ENCODE peak calls at places on chromosomes 11 and 22, in ten cellular contexts. One of them, this sample, is unnamed.

GRCh38 chr11:62881579-62882427 is 1.1 kb downstream of the SLC3A2 start:
- DNase-seq in CD4-positive, alpha-beta T cell: no peak
- DNase-seq in germinal center: peak
- DNase-seq in WTC11: peak
- DNase-seq in NCI-H1417: peak
- DNase-seq in iPS-NIHi11: no peak
- DNase-seq in T47D: peak
- DNase-seq in SK-MEL-5: peak
- DNase-seq in activated CD4-positive, alpha-beta T cell treated with anti-CD3 and anti-CD28 coated beads, Interleukin-2, amount 10 ng/mL, durations not matched to agents 7 days and 5 days: peak
- DNase-seq in activated CD8-positive, alpha-beta memory T cell treated with anti-CD3 and anti-CD28 coated beads, Interleukin-2, amount 10 ng/mL, durations not matched to agents 7 days and 5 days: peak
- DNase-seq in this sample: peak

GRCh38 chr11:70078095-70078795 is at the start of gene ANO1:
- DNase-seq in CD4-positive, alpha-beta T cell: no peak
- DNase-seq in T47D: peak
- DNase-seq in activated CD8-positive, alpha-beta memory T cell treated with anti-CD3 and anti-CD28 coated beads, Interleukin-2, amount 10 ng/mL, durations not matched to agents 7 days and 5 days: no peak
- DNase-seq in germinal center: no peak
- DNase-seq in iPS-NIHi11: peak
- DNase-seq in NCI-H1417: no peak
- DNase-seq in activated CD4-positive, alpha-beta T cell treated with anti-CD3 and anti-CD28 coated beads, Interleukin-2, amount 10 ng/mL, durations not matched to agents 7 days and 5 days: no peak
- DNase-seq in SK-MEL-5: no peak
- DNase-seq in WTC11: peak
- DNase-seq in this sample: no peak

GRCh38 chr11:71171024-71171423 is 81.4 kb downstream of the SHANK2 start:
- DNase-seq in SK-MEL-5: no peak
- DNase-seq in iPS-NIHi11: no peak
- DNase-seq in CD4-positive, alpha-beta T cell: no peak
- DNase-seq in germinal center: no peak
- DNase-seq in T47D: no peak
- DNase-seq in activated CD4-positive, alpha-beta T cell treated with anti-CD3 and anti-CD28 coated beads, Interleukin-2, amount 10 ng/mL, durations not matched to agents 7 days and 5 days: no peak
- DNase-seq in WTC11: no peak
- DNase-seq in NCI-H1417: no peak
- DNase-seq in activated CD8-positive, alpha-beta memory T cell treated with anti-CD3 and anti-CD28 coated beads, Interleukin-2, amount 10 ng/mL, durations not matched to agents 7 days and 5 days: no peak
- DNase-seq in this sample: no peak

GRCh38 chr11:72705442-72706365 is 31.5 kb upstream of the PDE2A start:
- DNase-seq in SK-MEL-5: no peak
- DNase-seq in activated CD4-positive, alpha-beta T cell treated with anti-CD3 and anti-CD28 coated beads, Interleukin-2, amount 10 ng/mL, durations not matched to agents 7 days and 5 days: no peak
- DNase-seq in T47D: no peak
- DNase-seq in activated CD8-positive, alpha-beta memory T cell treated with anti-CD3 and anti-CD28 coated beads, Interleukin-2, amount 10 ng/mL, durations not matched to agents 7 days and 5 days: no peak
- DNase-seq in CD4-positive, alpha-beta T cell: no peak
- DNase-seq in NCI-H1417: no peak
- DNase-seq in iPS-NIHi11: peak
- DNase-seq in WTC11: no peak
- DNase-seq in germinal center: no peak
- DNase-seq in this sample: no peak

GRCh38 chr22:22403306-22403705 is 105.2 kb downstream of the ZNF280B start:
- DNase-seq in germinal center: no peak
- DNase-seq in activated CD4-positive, alpha-beta T cell treated with anti-CD3 and anti-CD28 coated beads, Interleukin-2, amount 10 ng/mL, durations not matched to agents 7 days and 5 days: no peak
- DNase-seq in WTC11: no peak
- DNase-seq in CD4-positive, alpha-beta T cell: no peak
- DNase-seq in SK-MEL-5: no peak
- DNase-seq in iPS-NIHi11: no peak
- DNase-seq in activated CD8-positive, alpha-beta memory T cell treated with anti-CD3 and anti-CD28 coated beads, Interleukin-2, amount 10 ng/mL, durations not matched to agents 7 days and 5 days: no peak
- DNase-seq in T47D: no peak
- DNase-seq in NCI-H1417: no peak
- DNase-seq in this sample: no peak

GRCh38 chr11:15815246-15816209 is 540.8 kb downstream of the SOX6 start:
- DNase-seq in activated CD8-positive, alpha-beta memory T cell treated with anti-CD3 and anti-CD28 coated beads, Interleukin-2, amount 10 ng/mL, durations not matched to agents 7 days and 5 days: no peak
- DNase-seq in SK-MEL-5: peak
- DNase-seq in activated CD4-positive, alpha-beta T cell treated with anti-CD3 and anti-CD28 coated beads, Interleukin-2, amount 10 ng/mL, durations not matched to agents 7 days and 5 days: no peak
- DNase-seq in germinal center: no peak
- DNase-seq in CD4-positive, alpha-beta T cell: no peak
- DNase-seq in T47D: no peak
- DNase-seq in NCI-H1417: no peak
- DNase-seq in iPS-NIHi11: no peak
- DNase-seq in WTC11: no peak
- DNase-seq in this sample: no peak

GRCh38 chr22:49767355-49768062 is 60.2 kb downstream of the BRD1 start:
- DNase-seq in CD4-positive, alpha-beta T cell: peak
- DNase-seq in SK-MEL-5: peak
- DNase-seq in NCI-H1417: peak
- DNase-seq in WTC11: peak
- DNase-seq in activated CD8-positive, alpha-beta memory T cell treated with anti-CD3 and anti-CD28 coated beads, Interleukin-2, amount 10 ng/mL, durations not matched to agents 7 days and 5 days: no peak
- DNase-seq in germinal center: peak
- DNase-seq in T47D: peak
- DNase-seq in activated CD4-positive, alpha-beta T cell treated with anti-CD3 and anti-CD28 coated beads, Interleukin-2, amount 10 ng/mL, durations not matched to agents 7 days and 5 days: peak
- DNase-seq in iPS-NIHi11: peak
- DNase-seq in this sample: peak

GRCh38 chr11:28860898-28861297 is 752.7 kb downstream of the METTL15 start:
- DNase-seq in activated CD4-positive, alpha-beta T cell treated with anti-CD3 and anti-CD28 coated beads, Interleukin-2, amount 10 ng/mL, durations not matched to agents 7 days and 5 days: no peak
- DNase-seq in germinal center: no peak
- DNase-seq in T47D: no peak
- DNase-seq in activated CD8-positive, alpha-beta memory T cell treated with anti-CD3 and anti-CD28 coated beads, Interleukin-2, amount 10 ng/mL, durations not matched to agents 7 days and 5 days: no peak
- DNase-seq in NCI-H1417: no peak
- DNase-seq in CD4-positive, alpha-beta T cell: no peak
- DNase-seq in SK-MEL-5: peak
- DNase-seq in WTC11: no peak
- DNase-seq in iPS-NIHi11: no peak
- DNase-seq in this sample: no peak

GRCh38 chr22:30251661-30252226 is 5.2 kb upstream of the LIF start:
- DNase-seq in CD4-positive, alpha-beta T cell: no peak
- DNase-seq in germinal center: no peak
- DNase-seq in activated CD4-positive, alpha-beta T cell treated with anti-CD3 and anti-CD28 coated beads, Interleukin-2, amount 10 ng/mL, durations not matched to agents 7 days and 5 days: no peak
- DNase-seq in WTC11: no peak
- DNase-seq in SK-MEL-5: no peak
- DNase-seq in NCI-H1417: peak
- DNase-seq in iPS-NIHi11: no peak
- DNase-seq in T47D: no peak
- DNase-seq in activated CD8-positive, alpha-beta memory T cell treated with anti-CD3 and anti-CD28 coated beads, Interleukin-2, amount 10 ng/mL, durations not matched to agents 7 days and 5 days: no peak
- DNase-seq in this sample: no peak

GRCh38 chr11:1044160-1044559 is 7.6 kb upstream of the MUC6 start:
- DNase-seq in NCI-H1417: no peak
- DNase-seq in WTC11: no peak
- DNase-seq in iPS-NIHi11: no peak
- DNase-seq in activated CD4-positive, alpha-beta T cell treated with anti-CD3 and anti-CD28 coated beads, Interleukin-2, amount 10 ng/mL, durations not matched to agents 7 days and 5 days: no peak
- DNase-seq in activated CD8-positive, alpha-beta memory T cell treated with anti-CD3 and anti-CD28 coated beads, Interleukin-2, amount 10 ng/mL, durations not matched to agents 7 days and 5 days: no peak
- DNase-seq in germinal center: no peak
- DNase-seq in T47D: no peak
- DNase-seq in CD4-positive, alpha-beta T cell: no peak
- DNase-seq in SK-MEL-5: no peak
- DNase-seq in this sample: no peak

GRCh38 chr11:45193695-45194094 is 47.3 kb downstream of the PRDM11 start:
- DNase-seq in CD4-positive, alpha-beta T cell: no peak
- DNase-seq in WTC11: no peak
- DNase-seq in T47D: no peak
- DNase-seq in iPS-NIHi11: no peak
- DNase-seq in SK-MEL-5: no peak
- DNase-seq in germinal center: no peak
- DNase-seq in activated CD8-positive, alpha-beta memory T cell treated with anti-CD3 and anti-CD28 coated beads, Interleukin-2, amount 10 ng/mL, durations not matched to agents 7 days and 5 days: no peak
- DNase-seq in NCI-H1417: peak
- DNase-seq in activated CD4-positive, alpha-beta T cell treated with anti-CD3 and anti-CD28 coated beads, Interleukin-2, amount 10 ng/mL, durations not matched to agents 7 days and 5 days: no peak
- DNase-seq in this sample: no peak

GRCh38 chr11:112270551-112271180 is 10.0 kb upstream of the PLET1 start:
- DNase-seq in T47D: peak
- DNase-seq in CD4-positive, alpha-beta T cell: no peak
- DNase-seq in germinal center: no peak
- DNase-seq in activated CD4-positive, alpha-beta T cell treated with anti-CD3 and anti-CD28 coated beads, Interleukin-2, amount 10 ng/mL, durations not matched to agents 7 days and 5 days: no peak
- DNase-seq in iPS-NIHi11: peak
- DNase-seq in activated CD8-positive, alpha-beta memory T cell treated with anti-CD3 and anti-CD28 coated beads, Interleukin-2, amount 10 ng/mL, durations not matched to agents 7 days and 5 days: no peak
- DNase-seq in SK-MEL-5: no peak
- DNase-seq in WTC11: peak
- DNase-seq in NCI-H1417: no peak
- DNase-seq in this sample: no peak

GRCh38 chr11:104581246-104581980 is 316.8 kb downstream of the CASP12 start:
- DNase-seq in activated CD4-positive, alpha-beta T cell treated with anti-CD3 and anti-CD28 coated beads, Interleukin-2, amount 10 ng/mL, durations not matched to agents 7 days and 5 days: no peak
- DNase-seq in iPS-NIHi11: peak
- DNase-seq in CD4-positive, alpha-beta T cell: no peak
- DNase-seq in NCI-H1417: peak
- DNase-seq in WTC11: no peak
- DNase-seq in T47D: no peak
- DNase-seq in activated CD8-positive, alpha-beta memory T cell treated with anti-CD3 and anti-CD28 coated beads, Interleukin-2, amount 10 ng/mL, durations not matched to agents 7 days and 5 days: no peak
- DNase-seq in SK-MEL-5: peak
- DNase-seq in germinal center: no peak
- DNase-seq in this sample: no peak

GRCh38 chr11:34790620-34791019 is 125.6 kb downstream of the APIP start:
- DNase-seq in activated CD4-positive, alpha-beta T cell treated with anti-CD3 and anti-CD28 coated beads, Interleukin-2, amount 10 ng/mL, durations not matched to agents 7 days and 5 days: no peak
- DNase-seq in iPS-NIHi11: no peak
- DNase-seq in CD4-positive, alpha-beta T cell: no peak
- DNase-seq in NCI-H1417: no peak
- DNase-seq in SK-MEL-5: peak
- DNase-seq in WTC11: no peak
- DNase-seq in activated CD8-positive, alpha-beta memory T cell treated with anti-CD3 and anti-CD28 coated beads, Interleukin-2, amount 10 ng/mL, durations not matched to agents 7 days and 5 days: no peak
- DNase-seq in T47D: peak
- DNase-seq in germinal center: no peak
- DNase-seq in this sample: no peak

GRCh38 chr11:117186431-117186761 is 7.9 kb downstream of the SIDT2 start:
- DNase-seq in germinal center: no peak
- DNase-seq in activated CD4-positive, alpha-beta T cell treated with anti-CD3 and anti-CD28 coated beads, Interleukin-2, amount 10 ng/mL, durations not matched to agents 7 days and 5 days: no peak
- DNase-seq in SK-MEL-5: no peak
- DNase-seq in activated CD8-positive, alpha-beta memory T cell treated with anti-CD3 and anti-CD28 coated beads, Interleukin-2, amount 10 ng/mL, durations not matched to agents 7 days and 5 days: no peak
- DNase-seq in NCI-H1417: no peak
- DNase-seq in WTC11: no peak
- DNase-seq in CD4-positive, alpha-beta T cell: no peak
- DNase-seq in iPS-NIHi11: no peak
- DNase-seq in T47D: no peak
- DNase-seq in this sample: no peak

GRCh38 chr22:34096770-34097169 is 176.5 kb upstream of the LARGE1 start:
- DNase-seq in CD4-positive, alpha-beta T cell: no peak
- DNase-seq in activated CD8-positive, alpha-beta memory T cell treated with anti-CD3 and anti-CD28 coated beads, Interleukin-2, amount 10 ng/mL, durations not matched to agents 7 days and 5 days: no peak
- DNase-seq in germinal center: no peak
- DNase-seq in iPS-NIHi11: no peak
- DNase-seq in SK-MEL-5: no peak
- DNase-seq in activated CD4-positive, alpha-beta T cell treated with anti-CD3 and anti-CD28 coated beads, Interleukin-2, amount 10 ng/mL, durations not matched to agents 7 days and 5 days: no peak
- DNase-seq in WTC11: no peak
- DNase-seq in T47D: no peak
- DNase-seq in NCI-H1417: no peak
- DNase-seq in this sample: no peak

GRCh38 chr11:16831281-16832192 is 93.1 kb downstream of the C11orf58 start:
- DNase-seq in germinal center: no peak
- DNase-seq in CD4-positive, alpha-beta T cell: no peak
- DNase-seq in activated CD4-positive, alpha-beta T cell treated with anti-CD3 and anti-CD28 coated beads, Interleukin-2, amount 10 ng/mL, durations not matched to agents 7 days and 5 days: no peak
- DNase-seq in SK-MEL-5: no peak
- DNase-seq in WTC11: no peak
- DNase-seq in activated CD8-positive, alpha-beta memory T cell treated with anti-CD3 and anti-CD28 coated beads, Interleukin-2, amount 10 ng/mL, durations not matched to agents 7 days and 5 days: no peak
- DNase-seq in iPS-NIHi11: no peak
- DNase-seq in NCI-H1417: no peak
- DNase-seq in T47D: no peak
- DNase-seq in this sample: no peak

GRCh38 chr22:36277482-36278291 is 24.8 kb downstream of the APOL1 start:
- DNase-seq in WTC11: peak
- DNase-seq in germinal center: peak
- DNase-seq in SK-MEL-5: peak
- DNase-seq in NCI-H1417: peak
- DNase-seq in T47D: peak
- DNase-seq in activated CD8-positive, alpha-beta memory T cell treated with anti-CD3 and anti-CD28 coated beads, Interleukin-2, amount 10 ng/mL, durations not matched to agents 7 days and 5 days: peak
- DNase-seq in CD4-positive, alpha-beta T cell: peak
- DNase-seq in iPS-NIHi11: peak
- DNase-seq in activated CD4-positive, alpha-beta T cell treated with anti-CD3 and anti-CD28 coated beads, Interleukin-2, amount 10 ng/mL, durations not matched to agents 7 days and 5 days: peak
- DNase-seq in this sample: peak

GRCh38 chr11:131693756-131694155 is 323.3 kb downstream of the NTM start:
- DNase-seq in iPS-NIHi11: no peak
- DNase-seq in SK-MEL-5: no peak
- DNase-seq in CD4-positive, alpha-beta T cell: no peak
- DNase-seq in NCI-H1417: peak
- DNase-seq in WTC11: no peak
- DNase-seq in activated CD4-positive, alpha-beta T cell treated with anti-CD3 and anti-CD28 coated beads, Interleukin-2, amount 10 ng/mL, durations not matched to agents 7 days and 5 days: no peak
- DNase-seq in T47D: peak
- DNase-seq in germinal center: no peak
- DNase-seq in activated CD8-positive, alpha-beta memory T cell treated with anti-CD3 and anti-CD28 coated beads, Interleukin-2, amount 10 ng/mL, durations not matched to agents 7 days and 5 days: no peak
- DNase-seq in this sample: no peak

GRCh38 chr22:49934891-49935557 is 16.6 kb downstream of the CRELD2 start:
- DNase-seq in activated CD8-positive, alpha-beta memory T cell treated with anti-CD3 and anti-CD28 coated beads, Interleukin-2, amount 10 ng/mL, durations not matched to agents 7 days and 5 days: peak
- DNase-seq in SK-MEL-5: no peak
- DNase-seq in NCI-H1417: peak
- DNase-seq in T47D: peak
- DNase-seq in activated CD4-positive, alpha-beta T cell treated with anti-CD3 and anti-CD28 coated beads, Interleukin-2, amount 10 ng/mL, durations not matched to agents 7 days and 5 days: peak
- DNase-seq in CD4-positive, alpha-beta T cell: peak
- DNase-seq in WTC11: peak
- DNase-seq in iPS-NIHi11: peak
- DNase-seq in germinal center: peak
- DNase-seq in this sample: peak

GRCh38 chr11:125348141-125348651 is 147.9 kb downstream of the FEZ1 start:
- DNase-seq in SK-MEL-5: peak
- DNase-seq in T47D: no peak
- DNase-seq in activated CD4-positive, alpha-beta T cell treated with anti-CD3 and anti-CD28 coated beads, Interleukin-2, amount 10 ng/mL, durations not matched to agents 7 days and 5 days: no peak
- DNase-seq in activated CD8-positive, alpha-beta memory T cell treated with anti-CD3 and anti-CD28 coated beads, Interleukin-2, amount 10 ng/mL, durations not matched to agents 7 days and 5 days: no peak
- DNase-seq in germinal center: no peak
- DNase-seq in iPS-NIHi11: no peak
- DNase-seq in WTC11: no peak
- DNase-seq in CD4-positive, alpha-beta T cell: no peak
- DNase-seq in NCI-H1417: no peak
- DNase-seq in this sample: no peak

GRCh38 chr11:59556883-59557205 is 45.5 kb downstream of the OR4D9 start:
- DNase-seq in germinal center: no peak
- DNase-seq in CD4-positive, alpha-beta T cell: no peak
- DNase-seq in WTC11: no peak
- DNase-seq in SK-MEL-5: peak
- DNase-seq in activated CD4-positive, alpha-beta T cell treated with anti-CD3 and anti-CD28 coated beads, Interleukin-2, amount 10 ng/mL, durations not matched to agents 7 days and 5 days: no peak
- DNase-seq in T47D: peak
- DNase-seq in iPS-NIHi11: no peak
- DNase-seq in NCI-H1417: no peak
- DNase-seq in activated CD8-positive, alpha-beta memory T cell treated with anti-CD3 and anti-CD28 coated beads, Interleukin-2, amount 10 ng/mL, durations not matched to agents 7 days and 5 days: peak
- DNase-seq in this sample: peak

GRCh38 chr11:100612766-100613165 is 74.3 kb upstream of the ARHGAP42 start:
- DNase-seq in germinal center: no peak
- DNase-seq in CD4-positive, alpha-beta T cell: no peak
- DNase-seq in NCI-H1417: no peak
- DNase-seq in activated CD8-positive, alpha-beta memory T cell treated with anti-CD3 and anti-CD28 coated beads, Interleukin-2, amount 10 ng/mL, durations not matched to agents 7 days and 5 days: no peak
- DNase-seq in T47D: no peak
- DNase-seq in iPS-NIHi11: no peak
- DNase-seq in SK-MEL-5: no peak
- DNase-seq in activated CD4-positive, alpha-beta T cell treated with anti-CD3 and anti-CD28 coated beads, Interleukin-2, amount 10 ng/mL, durations not matched to agents 7 days and 5 days: no peak
- DNase-seq in WTC11: no peak
- DNase-seq in this sample: peak

GRCh38 chr22:27919943-27920755 is 1.1 kb upstream of the PITPNB start:
- DNase-seq in SK-MEL-5: peak
- DNase-seq in germinal center: peak
- DNase-seq in NCI-H1417: peak
- DNase-seq in activated CD4-positive, alpha-beta T cell treated with anti-CD3 and anti-CD28 coated beads, Interleukin-2, amount 10 ng/mL, durations not matched to agents 7 days and 5 days: no peak
- DNase-seq in CD4-positive, alpha-beta T cell: no peak
- DNase-seq in WTC11: no peak
- DNase-seq in iPS-NIHi11: peak
- DNase-seq in activated CD8-positive, alpha-beta memory T cell treated with anti-CD3 and anti-CD28 coated beads, Interleukin-2, amount 10 ng/mL, durations not matched to agents 7 days and 5 days: no peak
- DNase-seq in T47D: peak
- DNase-seq in this sample: no peak

GRCh38 chr22:28950567-28951411 is 67.4 kb downstream of the ZNRF3 start:
- DNase-seq in iPS-NIHi11: peak
- DNase-seq in CD4-positive, alpha-beta T cell: no peak
- DNase-seq in SK-MEL-5: no peak
- DNase-seq in activated CD8-positive, alpha-beta memory T cell treated with anti-CD3 and anti-CD28 coated beads, Interleukin-2, amount 10 ng/mL, durations not matched to agents 7 days and 5 days: no peak
- DNase-seq in germinal center: no peak
- DNase-seq in activated CD4-positive, alpha-beta T cell treated with anti-CD3 and anti-CD28 coated beads, Interleukin-2, amount 10 ng/mL, durations not matched to agents 7 days and 5 days: no peak
- DNase-seq in NCI-H1417: no peak
- DNase-seq in WTC11: no peak
- DNase-seq in T47D: no peak
- DNase-seq in this sample: no peak

GRCh38 chr11:24634606-24635160 is 137.8 kb downstream of the LUZP2 start:
- DNase-seq in CD4-positive, alpha-beta T cell: no peak
- DNase-seq in germinal center: no peak
- DNase-seq in NCI-H1417: peak
- DNase-seq in SK-MEL-5: no peak
- DNase-seq in activated CD8-positive, alpha-beta memory T cell treated with anti-CD3 and anti-CD28 coated beads, Interleukin-2, amount 10 ng/mL, durations not matched to agents 7 days and 5 days: no peak
- DNase-seq in WTC11: no peak
- DNase-seq in iPS-NIHi11: no peak
- DNase-seq in T47D: no peak
- DNase-seq in activated CD4-positive, alpha-beta T cell treated with anti-CD3 and anti-CD28 coated beads, Interleukin-2, amount 10 ng/mL, durations not matched to agents 7 days and 5 days: no peak
- DNase-seq in this sample: no peak

GRCh38 chr11:119368121-119369034 is 13.1 kb downstream of the USP2 start:
- DNase-seq in activated CD8-positive, alpha-beta memory T cell treated with anti-CD3 and anti-CD28 coated beads, Interleukin-2, amount 10 ng/mL, durations not matched to agents 7 days and 5 days: no peak
- DNase-seq in germinal center: no peak
- DNase-seq in WTC11: no peak
- DNase-seq in activated CD4-positive, alpha-beta T cell treated with anti-CD3 and anti-CD28 coated beads, Interleukin-2, amount 10 ng/mL, durations not matched to agents 7 days and 5 days: no peak
- DNase-seq in T47D: no peak
- DNase-seq in iPS-NIHi11: no peak
- DNase-seq in SK-MEL-5: no peak
- DNase-seq in CD4-positive, alpha-beta T cell: no peak
- DNase-seq in NCI-H1417: peak
- DNase-seq in this sample: peak

GRCh38 chr11:62958547-62959071 is 26.2 kb downstream of the SLC22A6 start:
- DNase-seq in CD4-positive, alpha-beta T cell: no peak
- DNase-seq in activated CD8-positive, alpha-beta memory T cell treated with anti-CD3 and anti-CD28 coated beads, Interleukin-2, amount 10 ng/mL, durations not matched to agents 7 days and 5 days: no peak
- DNase-seq in NCI-H1417: peak
- DNase-seq in WTC11: no peak
- DNase-seq in SK-MEL-5: peak
- DNase-seq in germinal center: no peak
- DNase-seq in iPS-NIHi11: no peak
- DNase-seq in activated CD4-positive, alpha-beta T cell treated with anti-CD3 and anti-CD28 coated beads, Interleukin-2, amount 10 ng/mL, durations not matched to agents 7 days and 5 days: no peak
- DNase-seq in T47D: peak
- DNase-seq in this sample: peak